ENCODE peak calls at places on chromosome 3, in four cellular contexts. B is K562, Z is H1, W is GM12878. K is an unnamed sample.
A peak's percentile ranks its signal among the peaks of the same experiment; 100 is the strongest.

GRCh38 chr3:33438871-33439270 is 1.3 kb downstream of the UBP1 start:
- DNase-seq in B (no peak), Z (no peak), W (no peak), K (no peak)

GRCh38 chr3:102189564-102190339 is 245.1 kb upstream of the ZPLD1 start:
- DNase-seq in B (no peak), Z (no peak), W (no peak), K (no peak)

GRCh38 chr3:46393554-46394434 is 13.1 kb downstream of the CCR5AS start:
- DNase-seq in B (peak; percentile 53), Z (no peak), W (no peak), K (no peak)

GRCh38 chr3:42733501-42734262 is 31.1 kb upstream of the HHATL start:
- DNase-seq in B (no peak), Z (peak; percentile 49), W (no peak), K (no peak)

GRCh38 chr3:147002721-147003120 is 397.6 kb upstream of the PLSCR5 start:
- DNase-seq in B (no peak), Z (no peak), W (no peak), K (no peak)

GRCh38 chr3:59733041-59733809 is 683.4 kb upstream of the CFAP20DC start:
- DNase-seq in B (no peak), Z (no peak), W (no peak), K (no peak)

GRCh38 chr3:84772841-84773240 is 185.9 kb upstream of the CADM2 start:
- DNase-seq in B (no peak), Z (no peak), W (no peak), K (no peak)

GRCh38 chr3:128343287-128344045 is 123.2 kb downstream of the DNAJB8 start:
- DNase-seq in B (peak; percentile 76), Z (no peak), W (no peak), K (no peak)

GRCh38 chr3:78823859-78824258 is 943.9 kb downstream of the ROBO1 start:
- DNase-seq in B (no peak), Z (no peak), W (no peak), K (no peak)

GRCh38 chr3:33915796-33916589 is 117.6 kb downstream of the PDCD6IP start:
- DNase-seq in B (no peak), Z (no peak), W (no peak), K (no peak)

GRCh38 chr3:64022451-64023186 is 675 bp downstream of the PSMD6 start:
- DNase-seq in B (peak; percentile 8), Z (no peak), W (no peak), K (no peak)

GRCh38 chr3:120145498-120146285 is 51.4 kb upstream of the GSK3B start:
- DNase-seq in B (no peak), Z (no peak), W (no peak), K (peak; percentile 55)

GRCh38 chr3:196655496-196655895 is 16.0 kb downstream of the NRROS start:
- DNase-seq in B (no peak), Z (no peak), W (no peak), K (no peak)

GRCh38 chr3:124201786-124202185 is 209.9 kb upstream of the ROPN1 start:
- DNase-seq in B (no peak), Z (no peak), W (no peak), K (no peak)

GRCh38 chr3:62696011-62696410 is 179.2 kb downstream of the CADPS start:
- DNase-seq in B (no peak), Z (no peak), W (no peak), K (no peak)

GRCh38 chr3:31962801-31963205 is 18.3 kb downstream of the OSBPL10 start:
- DNase-seq in B (no peak), Z (peak; percentile 1), W (no peak), K (no peak)

GRCh38 chr3:165211749-165212148 is 15.6 kb upstream of the SLITRK3 start:
- DNase-seq in B (no peak), Z (no peak), W (no peak), K (no peak)

GRCh38 chr3:37221407-37221806 is 47.0 kb upstream of the LRRFIP2 start:
- DNase-seq in B (no peak), Z (no peak), W (no peak), K (peak; percentile 80)

GRCh38 chr3:152190636-152191183 is 78.0 kb upstream of the MBNL1 start:
- DNase-seq in B (no peak), Z (no peak), W (no peak), K (no peak)

DNA sequence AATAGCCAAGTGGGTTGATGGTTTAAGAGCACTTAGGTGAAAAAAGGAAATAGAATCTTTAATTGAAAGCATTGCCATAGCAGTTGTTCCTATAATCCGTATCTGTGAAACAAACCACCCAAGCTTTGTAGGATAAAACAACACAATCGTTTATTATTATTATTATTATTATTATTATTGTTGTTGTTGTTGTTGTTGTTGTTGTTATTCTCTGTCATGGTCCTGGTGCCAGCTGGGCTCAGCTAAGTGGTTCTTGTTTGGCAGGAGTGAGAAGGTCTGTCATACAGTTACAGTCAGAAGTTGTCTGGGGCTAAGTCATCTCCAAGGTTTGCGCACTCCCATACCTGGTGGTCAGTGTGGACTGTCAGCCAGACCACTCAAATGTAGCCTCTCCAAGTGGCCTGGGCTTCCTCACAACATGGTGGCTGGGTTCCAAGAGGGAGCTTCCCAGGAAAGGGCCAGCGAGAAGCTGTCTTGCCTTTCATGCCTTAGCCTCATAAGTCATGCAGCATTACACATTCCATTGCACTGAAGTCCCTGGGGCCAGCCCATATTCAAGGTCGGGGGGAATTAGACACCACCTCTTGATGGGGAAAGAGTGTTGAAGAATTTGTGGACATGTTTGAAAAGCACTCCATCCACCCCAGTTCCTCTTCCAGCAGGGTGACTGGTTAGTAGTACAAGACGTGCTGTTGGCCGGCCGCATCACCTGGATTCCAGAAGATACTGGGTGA is 54.3 kb upstream of the FGD5 start:
- DNase-seq in B (peak; percentile 8), Z (no peak), W (no peak), K (no peak)
- TF ChIP-seq EGR1 in B (no peak), Z (no peak), W (no peak), K (no peak)

GRCh38 chr3:123081718-123082369 is 15.0 kb downstream of the PDIA5 start:
- DNase-seq in B (no peak), Z (no peak), W (no peak), K (no peak)
- TF ChIP-seq POLR2AphosphoS5 in B (no peak), Z (no peak), W (no peak), K (no peak)

DNA sequence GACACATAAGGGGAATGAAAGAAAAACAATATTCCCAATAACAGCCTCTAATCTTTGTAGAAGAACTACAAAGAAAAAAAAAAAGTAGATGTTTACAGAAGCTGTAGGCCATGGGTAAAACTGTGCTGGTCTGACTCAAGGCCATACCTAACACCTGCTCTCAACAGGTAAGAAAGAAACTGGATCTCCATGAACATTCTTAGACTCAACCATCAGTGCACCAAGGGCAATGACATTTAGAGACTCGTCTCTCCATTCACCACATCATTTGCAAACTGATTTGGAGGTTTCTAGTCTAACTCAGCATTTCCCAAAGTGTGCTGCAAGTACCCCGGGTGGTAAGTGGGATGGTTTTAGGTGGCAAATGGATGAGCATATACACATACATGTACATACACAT is 164.2 kb downstream of the FOXP1 start:
- DNase-seq in B (no peak), Z (no peak), W (no peak), K (no peak)
- TF ChIP-seq EGR1 in B (no peak), Z (no peak), W (no peak), K (no peak)

DNA sequence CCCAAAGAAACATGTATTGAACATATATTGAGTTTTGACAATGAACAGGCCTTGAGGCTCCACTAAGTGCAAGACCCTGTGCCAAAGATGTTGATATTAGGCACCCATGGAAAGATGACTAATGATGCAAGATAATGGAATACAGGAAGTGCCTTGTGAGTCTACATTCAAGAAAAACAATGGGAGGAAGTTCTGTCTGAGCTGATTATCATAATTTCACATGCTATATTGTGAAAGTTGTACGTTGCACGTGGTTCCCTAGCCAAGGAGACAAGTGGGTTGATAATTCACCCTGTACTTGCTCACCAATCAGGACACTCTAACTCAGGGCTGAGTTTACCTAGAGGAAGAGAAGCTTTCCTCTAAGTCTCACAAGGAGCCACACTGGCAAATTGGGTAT is 186.9 kb upstream of the STAC start:
- DNase-seq in B (no peak), Z (no peak), W (no peak), K (no peak)
- TF ChIP-seq POLR2AphosphoS5 in B (no peak), Z (no peak), W (no peak), K (no peak)

DNA sequence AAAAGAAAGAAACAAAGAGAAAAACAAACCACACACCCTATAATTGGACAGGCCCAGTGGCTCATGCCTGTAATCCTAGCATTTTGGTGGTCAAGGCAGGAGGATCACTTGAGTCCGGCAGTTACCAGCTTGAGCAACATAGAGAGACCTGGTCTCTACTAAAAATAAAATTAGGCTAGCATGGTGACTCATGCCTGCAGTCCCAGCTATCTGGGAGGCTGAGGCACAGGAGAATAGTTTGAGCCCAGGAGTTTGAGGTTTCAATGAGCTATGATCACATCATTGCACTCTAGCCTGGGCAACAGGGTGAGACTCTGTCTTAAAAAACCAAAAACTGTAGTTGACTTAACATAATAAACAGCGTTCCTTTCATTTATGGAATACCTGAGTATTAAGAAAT is 72.3 kb upstream of the ST3GAL6 start:
- DNase-seq in B (no peak), Z (no peak), W (no peak), K (no peak)
- TF ChIP-seq EGR1 in B (no peak), Z (no peak), W (no peak), K (no peak)

GRCh38 chr3:15636028-15636709 is 34.6 kb downstream of the BTD start:
- DNase-seq in B (no peak), Z (no peak), W (no peak), K (peak; percentile 67)
- TF ChIP-seq POLR2AphosphoS5 in B (no peak), Z (no peak), W (no peak), K (no peak)

GRCh38 chr3:189325454-189325853 is 153.7 kb downstream of the TPRG1 start:
- DNase-seq in B (no peak), Z (no peak), W (no peak), K (no peak)
- TF ChIP-seq EGR1 in B (no peak), Z (no peak), W (no peak), K (no peak)

DNA sequence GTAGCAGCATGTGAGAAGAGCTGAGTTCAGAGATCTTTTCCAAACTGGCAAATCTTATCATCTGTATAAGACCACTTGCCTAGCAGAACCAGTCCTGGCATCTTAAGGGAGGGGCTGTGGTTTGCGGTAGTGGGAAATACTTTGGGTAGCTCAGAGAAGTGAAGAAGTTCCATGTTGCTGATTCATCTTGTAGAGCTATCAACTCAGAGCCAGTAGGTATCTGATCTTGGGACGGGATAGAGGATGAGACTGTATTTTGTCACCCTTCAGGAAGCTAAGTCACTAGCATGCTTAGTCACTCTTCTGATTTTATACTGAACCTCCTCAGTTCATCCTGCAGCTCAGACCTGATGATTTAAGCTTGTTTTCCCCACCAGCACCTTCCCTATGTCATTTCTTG is 211.4 kb downstream of the NR1D2 start:
- DNase-seq in B (peak; percentile 29), Z (no peak), W (no peak), K (peak; percentile 49)
- TF ChIP-seq POLR2AphosphoS5 in B (no peak), Z (no peak), W (no peak), K (no peak)

DNA sequence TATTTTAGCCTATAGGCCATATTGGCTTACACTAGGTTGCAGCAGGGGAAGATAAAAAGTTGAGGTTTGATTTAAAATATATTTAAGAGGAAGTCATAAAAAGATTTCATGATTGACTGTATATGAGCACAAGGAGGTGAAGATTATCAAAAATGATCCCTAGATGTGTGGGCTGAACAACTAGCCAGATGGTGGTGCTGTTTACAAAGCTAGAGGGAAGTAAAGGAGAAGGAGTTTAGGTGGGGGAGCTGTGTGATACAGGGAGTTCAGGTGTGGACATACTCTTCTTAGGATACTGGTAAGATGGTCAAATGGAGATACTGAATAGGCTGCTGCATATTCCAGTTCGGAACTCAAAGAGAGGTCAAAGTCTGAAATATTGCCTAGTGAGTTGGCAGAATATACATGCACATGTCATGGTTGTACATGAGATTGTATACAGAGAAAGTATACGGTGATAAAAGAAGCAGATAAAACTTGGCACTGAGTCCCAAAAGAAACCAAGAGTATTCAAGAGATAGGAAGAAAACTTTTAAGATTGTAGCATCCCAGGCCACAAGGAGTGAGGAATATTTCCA is 727.8 kb downstream of the NLGN1 start:
- DNase-seq in B (peak; percentile 4), Z (no peak), W (no peak), K (peak; percentile 31)
- TF ChIP-seq EGR1 in B (no peak), Z (no peak), W (no peak), K (no peak)